ENCODE peak calls at places on chromosome 3, in six cellular contexts. N, K, P, C, D and I are unnamed samples.

GRCh38 chr3:339346-339745 is 142.8 kb downstream of the CHL1 start:
- DNase-seq in N (no peak), K (no peak), P (no peak), C (no peak), D (no peak), I (no peak)

GRCh38 chr3:52704611-52705437 is 767 bp downstream of the GLT8D1 start:
- DNase-seq in N (no peak), K (peak), P (peak), C (no peak), D (peak), I (peak)

GRCh38 chr3:139117136-139117675 is 72.5 kb upstream of the PRR23C start:
- DNase-seq in N (no peak), K (no peak), P (no peak), C (peak), D (peak), I (no peak)

GRCh38 chr3:146468234-146468931 is 978 bp downstream of the PLSCR2 start:
- DNase-seq in N (no peak), K (no peak), P (no peak), C (peak), D (peak), I (no peak)

GRCh38 chr3:150183619-150184425 is 213.1 kb upstream of the PFN2 start:
- DNase-seq in N (peak), K (peak), P (peak), C (peak), D (peak), I (peak)

GRCh38 chr3:98039322-98040024 is 4.4 kb upstream of the GABRR3 start:
- DNase-seq in N (peak), K (peak), P (peak), C (peak), D (peak), I (peak)

GRCh38 chr3:147298511-147298982 is 107.8 kb downstream of the ZIC4 start:
- DNase-seq in N (peak), K (no peak), P (no peak), C (peak), D (peak), I (no peak)

GRCh38 chr3:148718982-148719862 is 21.5 kb downstream of the AGTR1 start:
- DNase-seq in N (no peak), K (no peak), P (no peak), C (peak), D (peak), I (no peak)

GRCh38 chr3:46693038-46693896 is at the start of gene ALS2CL:
- DNase-seq in N (peak), K (peak), P (peak), C (peak), D (no peak), I (peak)

GRCh38 chr3:24551626-24552025 is 57.0 kb upstream of the THRB start:
- DNase-seq in N (no peak), K (no peak), P (no peak), C (no peak), D (no peak), I (no peak)

GRCh38 chr3:192183109-192183508 is 544.2 kb downstream of the FGF12 start:
- DNase-seq in N (no peak), K (no peak), P (no peak), C (no peak), D (no peak), I (no peak)

GRCh38 chr3:187012609-187013051 is 82.3 kb downstream of the ST6GAL1 start:
- DNase-seq in N (no peak), K (peak), P (peak), C (no peak), D (peak), I (no peak)

DNA sequence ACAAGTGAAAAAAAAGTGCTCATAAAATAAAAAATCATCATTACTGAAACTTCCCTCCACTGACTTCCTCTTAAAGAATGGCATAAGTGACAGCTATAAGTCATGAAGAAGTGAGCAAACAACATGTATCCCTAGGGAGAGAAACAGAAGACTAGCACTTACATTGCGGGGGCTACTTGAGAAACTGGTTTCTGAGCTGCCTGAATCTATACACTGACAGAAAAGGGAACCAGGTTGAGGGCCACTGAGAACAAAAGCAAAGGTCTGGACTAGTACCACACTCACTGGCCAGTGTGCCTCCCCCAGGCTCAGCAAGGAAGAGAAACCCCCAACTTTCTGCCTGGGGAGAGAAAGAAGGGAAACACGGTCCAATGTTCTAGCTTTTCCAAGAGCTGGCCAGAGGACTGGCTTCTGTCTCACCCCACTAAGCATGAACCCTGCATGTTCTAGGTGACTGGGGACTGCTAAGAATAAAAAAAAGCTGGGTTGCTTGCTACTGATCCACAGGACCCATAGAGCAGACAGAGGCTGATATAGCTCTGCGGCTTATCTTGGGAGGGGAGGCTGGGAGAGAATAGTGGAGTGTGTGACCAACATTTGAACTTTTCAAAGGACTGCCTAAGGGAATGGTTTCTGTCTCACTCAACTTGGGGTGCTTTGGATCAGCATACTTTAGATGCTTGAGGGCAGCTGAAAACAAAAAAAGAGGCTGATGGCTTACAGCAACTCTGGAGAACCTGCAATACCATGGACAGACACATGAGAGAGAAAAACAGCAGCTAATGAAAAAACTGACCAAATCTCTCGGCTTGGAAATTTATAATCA is 8.1 kb downstream of the RAD18 start:
- DNase-seq in N (no peak), K (no peak), P (peak), C (no peak), D (peak), I (peak)
- TF ChIP-seq CTCF in N (no peak), K (no peak), P (no peak), C (no peak), D (peak), I (no peak)

DNA sequence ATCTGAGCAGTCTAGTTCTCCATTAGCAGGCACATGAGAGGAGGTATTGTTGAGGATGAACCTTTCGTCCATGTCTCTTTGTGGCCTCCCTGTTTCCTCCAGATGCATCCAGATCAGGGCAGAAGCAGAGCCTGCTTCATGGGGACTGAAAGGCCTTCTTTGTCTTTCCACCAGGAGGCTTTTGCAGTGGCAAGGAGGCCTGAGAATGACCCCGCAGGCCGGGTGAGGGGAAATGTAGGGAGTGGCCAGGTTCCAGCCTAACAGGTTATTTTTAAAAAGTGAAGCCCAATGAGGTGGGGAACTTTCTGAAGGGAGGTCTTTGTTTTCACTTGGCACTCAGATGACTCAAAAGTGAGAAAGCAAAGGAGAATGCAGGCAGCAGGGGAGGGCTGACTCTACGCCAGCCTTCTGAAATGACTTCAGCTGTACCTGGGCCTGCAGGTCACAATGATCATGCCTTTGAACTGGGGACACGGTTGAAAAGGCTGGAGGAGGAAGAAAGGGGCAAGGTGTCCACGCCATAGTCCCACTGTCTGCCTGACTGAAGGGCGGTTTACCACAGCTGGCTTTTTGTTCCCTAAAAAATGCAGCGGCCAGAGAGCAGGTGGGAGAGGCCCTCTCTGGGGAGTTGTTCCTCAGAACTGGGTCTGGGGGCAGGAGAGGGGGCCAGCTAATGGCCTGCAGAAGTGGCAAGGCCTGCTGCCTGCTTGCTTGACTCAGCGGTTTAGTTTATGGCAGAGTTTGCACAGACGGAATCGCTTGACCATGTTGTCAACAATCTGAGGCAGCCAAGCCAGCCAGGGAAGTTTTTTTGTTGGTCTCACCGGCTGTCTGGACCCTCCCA is 28.7 kb downstream of the CMTM7 start:
- DNase-seq in N (peak), K (peak), P (peak), C (peak), D (peak), I (peak)
- TF ChIP-seq CTCF in N (no peak), K (no peak), P (peak), C (peak), D (no peak), I (no peak)

DNA sequence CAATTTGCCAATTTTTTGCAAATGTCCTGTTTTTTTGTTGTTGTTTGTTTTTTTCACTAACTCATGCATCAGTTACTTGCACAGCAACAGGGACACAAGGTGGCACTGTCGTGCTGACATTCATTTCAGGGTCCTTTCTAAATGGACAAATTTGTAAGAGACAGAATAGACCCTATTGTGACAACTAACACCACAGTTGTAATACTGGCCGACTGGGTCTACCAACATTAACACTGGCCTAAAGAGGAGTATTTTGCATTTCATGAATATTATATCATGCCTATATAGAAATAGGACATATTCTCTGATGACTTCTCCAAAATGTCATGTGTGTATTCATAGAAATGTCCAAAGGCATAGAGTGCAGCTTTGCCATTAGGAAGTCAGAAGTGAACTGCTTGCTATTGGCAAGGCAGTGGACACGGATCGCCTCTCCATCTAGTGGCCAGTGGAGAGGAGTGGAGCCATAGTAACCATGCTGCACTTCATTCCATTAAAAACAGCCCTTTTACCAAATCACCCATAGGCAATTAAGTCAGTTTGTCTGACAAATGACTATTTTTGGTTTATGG is 54.8 kb downstream of the ZBTB20 start:
- DNase-seq in N (peak), K (peak), P (peak), C (peak), D (peak), I (peak)
- TF ChIP-seq CTCF in N (peak), K (peak), P (peak), C (peak), D (peak), I (peak)

GRCh38 chr3:16513141-16514020 is at the start of gene RFTN1:
- DNase-seq in N (peak), K (peak), P (peak), C (peak), D (peak), I (peak)

GRCh38 chr3:16515885-16516420 is 2.5 kb upstream of the RFTN1 start:
- DNase-seq in N (no peak), K (no peak), P (peak), C (no peak), D (no peak), I (peak)

GRCh38 chr3:16514799-16515353 is 1.4 kb upstream of the RFTN1 start:
- DNase-seq in N (no peak), K (no peak), P (peak), C (no peak), D (no peak), I (no peak)

GRCh38 chr3:16514021-16514700 is 662 bp upstream of the RFTN1 start:
- DNase-seq in N (no peak), K (no peak), P (no peak), C (no peak), D (no peak), I (no peak)

GRCh38 chr3:16516695-16517481 is 3.4 kb upstream of the RFTN1 start:
- DNase-seq in N (peak), K (no peak), P (peak), C (peak), D (peak), I (no peak)
- TF ChIP-seq CTCF in N (no peak), K (no peak), P (no peak), C (peak), D (peak), I (no peak)

GRCh38 chr3:113523241-113523640 is 8.3 kb upstream of the SPICE1 start:
- DNase-seq in N (no peak), K (no peak), P (no peak), C (peak), D (no peak), I (no peak)
- TF ChIP-seq CTCF in N (no peak), K (no peak), P (no peak), C (no peak), D (no peak), I (no peak)

DNA sequence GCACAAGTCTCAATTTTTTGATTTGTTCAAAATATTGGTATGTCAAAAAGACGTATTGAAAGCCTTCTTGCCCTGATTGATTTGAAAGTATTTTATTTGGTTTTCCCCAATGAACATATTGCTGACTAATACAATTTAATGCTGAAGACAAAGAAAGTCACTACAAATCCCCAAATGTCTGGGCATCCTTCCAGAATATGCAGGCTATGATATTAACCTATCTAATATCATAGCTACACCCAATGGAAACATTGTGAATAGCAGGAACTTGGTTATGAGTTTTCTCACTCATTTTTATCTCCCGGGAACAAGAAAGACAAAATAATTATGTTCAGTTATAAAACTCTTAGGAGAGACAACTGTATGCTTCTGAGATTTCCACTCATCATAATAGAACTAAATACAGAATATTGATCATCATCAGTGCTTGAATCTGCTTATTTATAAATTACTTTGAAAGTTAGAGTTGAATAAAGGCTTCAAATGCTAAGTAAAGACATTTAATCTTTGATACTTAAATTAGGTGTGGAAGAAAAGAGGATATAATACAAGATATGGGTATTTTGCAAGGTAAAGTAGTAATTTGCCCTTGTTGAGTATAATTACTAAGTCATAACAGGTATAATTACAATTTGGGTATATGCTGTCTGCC is 483.9 kb downstream of the RBMS3 start:
- DNase-seq in N (peak), K (no peak), P (peak), C (peak), D (peak), I (no peak)
- TF ChIP-seq CTCF in N (peak), K (no peak), P (peak), C (peak), D (peak), I (no peak)

DNA sequence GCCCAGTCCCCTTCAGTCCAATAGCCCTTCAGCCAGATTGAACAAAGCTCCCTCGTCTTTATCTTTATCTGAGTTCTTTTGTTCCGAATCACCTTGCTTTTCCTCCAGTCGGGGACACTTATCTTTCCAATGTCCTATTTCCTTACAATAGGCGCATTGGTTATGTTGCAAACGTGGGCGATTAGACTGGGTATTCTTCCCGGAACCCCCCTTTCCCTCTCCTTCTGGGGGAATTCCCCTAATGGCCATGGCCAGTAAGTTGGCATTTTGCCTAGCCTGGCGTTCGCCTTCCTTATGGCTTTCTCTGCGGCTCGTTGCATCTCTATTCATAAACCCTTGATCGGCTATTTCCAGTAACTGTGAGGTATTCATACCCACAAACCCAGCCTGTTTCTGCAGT is 82.2 kb upstream of the VEPH1 start:
- DNase-seq in N (no peak), K (no peak), P (no peak), C (no peak), D (no peak), I (no peak)
- TF ChIP-seq CTCF in N (no peak), K (no peak), P (no peak), C (no peak), D (no peak), I (no peak)

GRCh38 chr3:169813757-169814517 is 1.2 kb upstream of the LRRC34 start:
- DNase-seq in N (no peak), K (peak), P (peak), C (no peak), D (no peak), I (peak)
- TF ChIP-seq CTCF in N (no peak), K (peak), P (peak), C (peak), D (no peak), I (peak)

GRCh38 chr3:64667887-64668581 is 19.8 kb downstream of the ADAMTS9 start:
- DNase-seq in N (no peak), K (no peak), P (no peak), C (no peak), D (no peak), I (no peak)
- TF ChIP-seq CTCF in N (no peak), K (no peak), P (no peak), C (no peak), D (no peak), I (no peak)

DNA sequence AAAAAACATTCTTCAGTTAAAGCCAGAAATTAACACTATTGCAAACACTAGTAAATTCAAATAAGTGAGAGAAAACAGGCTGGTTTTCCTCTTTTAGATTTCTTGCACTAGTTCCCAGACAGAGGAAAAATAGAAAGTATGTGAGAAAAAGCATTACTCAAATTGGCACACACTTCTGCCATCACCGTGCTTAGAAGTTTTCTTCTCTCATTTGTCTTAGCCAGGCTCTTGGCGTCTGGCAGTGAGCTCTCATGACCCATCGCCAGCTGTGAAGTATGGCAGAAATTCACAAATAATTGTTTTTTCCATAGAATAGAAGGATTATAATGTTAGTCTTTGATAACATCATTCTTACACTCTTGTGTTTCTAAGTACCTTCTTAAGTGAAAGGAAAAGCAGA is 515.9 kb downstream of the GBE1 start:
- DNase-seq in N (no peak), K (no peak), P (no peak), C (no peak), D (no peak), I (no peak)
- TF ChIP-seq CTCF in N (no peak), K (no peak), P (no peak), C (no peak), D (no peak), I (no peak)